ENCODE peak calls at places on chromosomes 1 and 21, in seven cellular contexts. A, Y, R, C, B, O and P are unnamed samples. For H3K9me3, the result is how much of the 10 kb centered on the place peaks cover.

GRCh38 chr1:101025283-101025679 is 303 bp downstream of the DPH5 start:
- DNase-seq in A (peak), Y (no peak), R (no peak), C (no peak), B (peak), O (peak), P (peak)

GRCh38 chr1:39266269-39266668 is 61.8 kb downstream of the MACF1 start:
- DNase-seq in A (no peak), Y (no peak), R (no peak), C (no peak), B (peak), O (no peak), P (no peak)

GRCh38 chr1:15696956-15697521 is 12.9 kb downstream of the PLEKHM2 start:
- DNase-seq in A (peak), Y (no peak), R (no peak), C (no peak), B (no peak), O (no peak), P (no peak)

GRCh38 chr1:8903908-8904650 is 25.6 kb upstream of the ENO1 start:
- DNase-seq in A (peak), Y (peak), R (no peak), C (no peak), B (peak), O (peak), P (peak)

GRCh38 chr21:39385299-39386145 is 36.6 kb upstream of the HMGN1 start:
- DNase-seq in A (peak), Y (no peak), R (peak), C (peak), B (peak), O (peak), P (peak)

GRCh38 chr1:221165331-221166161 is 286.3 kb downstream of the HLX start:
- DNase-seq in A (no peak), Y (no peak), R (no peak), C (no peak), B (peak), O (no peak), P (no peak)

GRCh38 chr1:180863158-180863775 is 49.4 kb upstream of the KIAA1614 start:
- DNase-seq in A (peak), Y (no peak), R (no peak), C (no peak), B (peak), O (peak), P (no peak)

GRCh38 chr1:198846506-198847010 is 207.7 kb downstream of the PTPRC start:
- DNase-seq in A (no peak), Y (no peak), R (no peak), C (no peak), B (peak), O (no peak), P (peak)

DNA sequence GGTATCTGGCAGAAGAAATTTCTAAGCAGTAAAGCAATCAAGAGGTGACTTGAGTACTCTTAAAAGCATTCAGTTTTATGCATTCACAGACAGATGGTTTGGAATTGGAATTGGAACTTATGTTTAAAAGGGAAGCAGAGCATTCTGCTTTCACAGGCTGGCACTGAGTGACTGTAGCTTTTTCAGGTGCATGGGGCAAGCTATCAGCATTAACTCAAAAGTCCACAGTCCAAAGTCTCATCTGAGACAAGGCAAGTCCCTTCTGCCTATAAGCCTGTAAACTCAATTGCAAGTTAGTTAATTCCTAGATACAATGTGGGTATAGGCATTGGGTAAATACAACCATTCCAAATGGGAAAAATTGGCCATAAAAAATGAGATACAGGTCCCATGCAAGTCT is 1620.3 kb downstream of the MRPL39 start:
- DNase-seq in A (no peak), Y (no peak), R (no peak), C (no peak), B (no peak), O (no peak), P (no peak)
- H3K9me3 ChIP-seq in A (under half), Y (under half), R (under half), C (under half), B (under half), O (under half), P (under half)

DNA sequence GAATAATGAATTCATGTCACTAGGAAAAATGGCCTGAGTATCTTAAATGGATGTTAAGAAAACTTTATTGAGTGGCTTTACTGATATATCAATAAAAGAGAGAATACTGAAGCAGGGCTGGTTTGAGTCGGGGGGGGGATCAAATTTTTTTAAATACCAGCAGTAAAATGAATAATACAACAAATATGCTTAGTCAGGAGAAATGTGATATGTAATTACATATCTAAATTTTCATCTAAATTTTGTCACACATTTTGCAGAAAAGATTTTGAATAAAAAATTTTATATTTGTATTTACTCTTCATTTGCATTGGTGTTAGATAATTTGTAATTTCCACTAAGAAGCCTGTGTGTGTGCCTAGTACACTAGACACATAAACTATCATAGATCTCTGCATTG is 2300.2 kb downstream of the MRPL39 start:
- DNase-seq in A (no peak), Y (no peak), R (no peak), C (no peak), B (no peak), O (no peak), P (no peak)
- H3K9me3 ChIP-seq in A (under half), Y (under half), R (under half), C (under half), B (under half), O (under half), P (under half)

GRCh38 chr21:30168086-30168485 is 1.5 kb upstream of the CLDN17 start:
- DNase-seq in A (no peak), Y (no peak), R (no peak), C (no peak), B (no peak), O (no peak), P (no peak)
- H3K9me3 ChIP-seq in A (under half), Y (under half), R (under half), C (under half), B (under half), O (under half), P (under half)

GRCh38 chr1:227662933-227663332 is 72.2 kb downstream of the JMJD4 start:
- DNase-seq in A (no peak), Y (no peak), R (no peak), C (no peak), B (no peak), O (no peak), P (no peak)
- H3K9me3 ChIP-seq in A (half or more), Y (half or more), R (under half), C (under half), B (under half), O (half or more), P (half or more)

GRCh38 chr1:49104575-49104974 is 327.9 kb upstream of the BEND5 start:
- DNase-seq in A (no peak), Y (no peak), R (no peak), C (no peak), B (peak), O (no peak), P (no peak)
- H3K9me3 ChIP-seq in A (under half), Y (under half), R (under half), C (under half), B (under half), O (under half), P (under half)

GRCh38 chr1:248416226-248416625 is 13.4 kb downstream of the OR2T1 start:
- DNase-seq in A (no peak), Y (no peak), R (no peak), C (no peak), B (no peak), O (no peak), P (no peak)

GRCh38 chr1:248421384-248421783 is 18.5 kb downstream of the OR2T1 start:
- DNase-seq in A (no peak), Y (no peak), R (no peak), C (no peak), B (peak), O (no peak), P (no peak)

DNA sequence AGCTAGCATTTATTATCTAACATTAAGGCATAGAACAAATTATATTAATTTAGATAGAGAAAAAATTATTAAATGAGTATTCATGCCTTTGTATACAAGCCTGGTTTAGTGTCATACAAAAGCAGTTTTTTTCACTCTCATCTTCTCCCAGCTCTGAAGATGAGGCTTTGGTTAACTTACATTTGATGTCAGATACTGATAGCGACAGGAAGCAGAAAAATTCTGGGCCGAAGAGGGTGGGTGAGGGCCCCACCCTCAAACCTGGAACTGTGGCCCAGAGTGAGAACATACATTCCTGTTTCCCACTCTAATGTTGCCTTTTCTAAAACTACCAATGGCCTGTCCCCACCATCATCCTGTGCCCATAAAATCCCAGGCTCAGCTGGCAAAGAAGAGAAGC is 15.0 kb downstream of the OR2T1 start:
- DNase-seq in A (no peak), Y (no peak), R (no peak), C (no peak), B (no peak), O (no peak), P (no peak)
- H3K9me3 ChIP-seq in A (under half), Y (under half), R (under half), C (under half), B (under half), O (under half), P (under half)

GRCh38 chr1:143652744-143653143 is 319.0 kb downstream of the FAM72C start:
- DNase-seq in A (no peak), Y (no peak), R (no peak), C (no peak), B (no peak), O (no peak), P (no peak)
- H3K9me3 ChIP-seq in A (under half), Y (under half), R (under half), C (under half), B (under half), O (under half), P (under half)

GRCh38 chr1:19877351-19877750 is 4.8 kb upstream of the OTUD3 start:
- DNase-seq in A (no peak), Y (no peak), R (no peak), C (no peak), B (no peak), O (no peak), P (no peak)
- H3K9me3 ChIP-seq in A (under half), Y (under half), R (under half), C (under half), B (under half), O (under half), P (under half)

GRCh38 chr1:228238461-228238860 is 30.6 kb downstream of the OBSCN start:
- DNase-seq in A (no peak), Y (no peak), R (no peak), C (no peak), B (no peak), O (no peak), P (no peak)

GRCh38 chr1:228243093-228243492 is 35.2 kb downstream of the OBSCN start:
- DNase-seq in A (no peak), Y (no peak), R (no peak), C (no peak), B (no peak), O (no peak), P (no peak)

GRCh38 chr1:228240411-228241240 is 32.8 kb downstream of the OBSCN start:
- DNase-seq in A (no peak), Y (no peak), R (no peak), C (no peak), B (no peak), O (no peak), P (no peak)

GRCh38 chr1:228242313-228242864 is 34.5 kb downstream of the OBSCN start:
- DNase-seq in A (no peak), Y (no peak), R (no peak), C (no peak), B (no peak), O (no peak), P (no peak)

GRCh38 chr1:228241259-228241658 is 33.4 kb downstream of the OBSCN start:
- DNase-seq in A (no peak), Y (no peak), R (no peak), C (no peak), B (no peak), O (no peak), P (no peak)
- H3K9me3 ChIP-seq in A (under half), Y (under half), R (under half), C (under half), B (under half), O (under half), P (under half)

GRCh38 chr1:2942410-2942809 is 78.9 kb upstream of the ACTRT2 start:
- DNase-seq in A (no peak), Y (no peak), R (no peak), C (no peak), B (no peak), O (no peak), P (no peak)
- H3K9me3 ChIP-seq in A (under half), Y (under half), R (under half), C (under half), B (under half), O (half or more), P (under half)